ENCODE peak calls at places on chromosome 22, in seven cellular contexts. V, K, M, Q, U, Y and T are unnamed samples.
A peak's percentile ranks its signal among the peaks of the same experiment; 100 is the strongest.

GRCh38 chr22:33188316-33188715 is 130.1 kb upstream of the SYN3 start:
- DNase-seq in M (no peak), K (no peak), V (no peak), Q (no peak), Y (no peak), U (no peak), T (no peak)

GRCh38 chr22:35541254-35541748 is 670 bp downstream of the RASD2 start:
- DNase-seq in M (no peak), U (no peak), K (no peak), Q (peak; percentile 27), V (peak; percentile 46), Y (no peak), T (peak; percentile 59)

GRCh38 chr22:24806663-24807001 is 621 bp downstream of the SGSM1 start:
- DNase-seq in K (no peak), U (no peak), Y (no peak), Q (no peak), V (no peak), M (no peak), T (no peak)

GRCh38 chr22:35327690-35328471 is 28.2 kb downstream of the TOM1 start:
- DNase-seq in U (no peak), V (no peak), Q (no peak), M (no peak), K (no peak), Y (no peak), T (peak; percentile 26)

GRCh38 chr22:29679316-29679715 is 40.5 kb upstream of the CABP7 start:
- DNase-seq in K (no peak), U (no peak), M (no peak), V (no peak), Q (no peak), Y (no peak), T (no peak)

GRCh38 chr22:23240639-23241389 is 60.5 kb downstream of the BCR start:
- DNase-seq in V (peak; percentile 62), K (peak; percentile 43), M (no peak), Q (peak; percentile 56), U (no peak), Y (no peak), T (no peak)

GRCh38 chr22:24133187-24133965 is 47.9 kb upstream of the SUSD2 start:
- DNase-seq in V (peak; percentile 42), Y (no peak), M (peak; percentile 31), Q (peak; percentile 12), U (no peak), K (no peak), T (peak; percentile 66)

GRCh38 chr22:39915295-39915726 is 14.4 kb downstream of the GRAP2 start:
- DNase-seq in U (no peak), K (no peak), Y (no peak), Q (no peak), M (no peak), V (no peak), T (no peak)

GRCh38 chr22:42365337-42365865 is 66.8 kb downstream of the NFAM1 start:
- DNase-seq in V (peak; percentile 46), Q (no peak), Y (no peak), M (no peak), U (no peak), K (no peak), T (peak; percentile 52)

GRCh38 chr22:35634981-35635540 is 13.2 kb upstream of the APOL6 start:
- DNase-seq in V (no peak), K (no peak), M (no peak), Q (no peak), Y (no peak), U (no peak), T (no peak)

GRCh38 chr22:29797351-29797750 is 30.2 kb downstream of the UQCR10 start:
- DNase-seq in M (no peak), Y (no peak), U (no peak), Q (no peak), K (no peak), V (no peak), T (no peak)

GRCh38 chr22:31926969-31927368 is 17.4 kb upstream of the YWHAH start:
- DNase-seq in K (no peak), V (peak; percentile 40), U (no peak), M (peak; percentile 40), Y (no peak), Q (no peak), T (no peak)

GRCh38 chr22:50218996-50219727 is 18.4 kb downstream of the SELENOO start:
- DNase-seq in Y (peak; percentile 20), Q (peak; percentile 38), K (no peak), M (peak; percentile 80), U (no peak), V (peak; percentile 64), T (peak; percentile 94)

GRCh38 chr22:30649430-30650007 is 13.9 kb downstream of the SLC35E4 start:
- DNase-seq in M (peak; percentile 77), K (peak; percentile 91), V (no peak), Q (peak; percentile 95), Y (peak; percentile 66), U (peak; percentile 81), T (no peak)

GRCh38 chr22:25104367-25104766 is 95.3 kb upstream of the CRYBB3 start:
- DNase-seq in U (no peak), Q (no peak), K (no peak), Y (no peak), V (no peak), M (no peak), T (no peak)

GRCh38 chr22:45502215-45503070 is at the start of gene FBLN1:
- DNase-seq in U (no peak), K (no peak), V (peak; percentile 74), Q (peak; percentile 23), Y (no peak), M (no peak), T (peak; percentile 79)